ENCODE peak calls at places on chromosomes 13 and 19, in five cellular contexts. J is fibroblast of pulmonary artery; W is CD8-positive, alpha-beta T cell; V is AG04449; A is small intestine. I is an unnamed sample.

GRCh38 chr13:99505814-99506269 is 4.6 kb downstream of the TM9SF2 start:
- DNase-seq in J (peak), A (no peak), W (no peak), V (no peak), I (no peak)

GRCh38 chr19:12748489-12748888 is 3.1 kb upstream of the BEST2 start:
- DNase-seq in J (no peak), W (no peak), A (no peak), V (no peak), I (no peak)

GRCh38 chr13:41313117-41313516 is 2.0 kb downstream of the NAA16 start:
- DNase-seq in J (no peak), W (no peak), A (no peak), V (no peak), I (no peak)

GRCh38 chr13:62357887-62358645 is 942.4 kb upstream of the PCDH20 start:
- DNase-seq in W (no peak), J (peak), A (peak), V (no peak), I (peak)

GRCh38 chr13:42991892-42992584 is at the start of gene EPSTI1:
- DNase-seq in W (peak), A (peak), V (no peak), J (peak), I (no peak)

GRCh38 chr13:84649853-84650252 is 767.6 kb upstream of the SLITRK1 start:
- DNase-seq in W (no peak), A (no peak), V (no peak), J (peak), I (no peak)

GRCh38 chr13:24632382-24633121 is 47.7 kb upstream of the ATP12A start:
- DNase-seq in J (no peak), A (peak), V (no peak), W (no peak), I (no peak)

GRCh38 chr19:54248016-54248601 is 5.5 kb upstream of the LILRA6 start:
- DNase-seq in W (no peak), A (no peak), J (peak), V (no peak), I (peak)

GRCh38 chr13:65909501-65909900 is 1320.6 kb downstream of the PCDH9 start:
- DNase-seq in V (no peak), A (no peak), J (no peak), W (no peak), I (no peak)

GRCh38 chr19:52200044-52200443 is 10.2 kb downstream of the PPP2R1A start:
- DNase-seq in W (no peak), A (no peak), V (peak), J (peak), I (peak)

GRCh38 chr13:102536695-102537485 is 59.9 kb upstream of the TPP2 start:
- DNase-seq in V (no peak), W (no peak), J (no peak), A (no peak), I (no peak)

GRCh38 chr13:113511361-113511760 is 20.9 kb upstream of the DCUN1D2 start:
- DNase-seq in V (no peak), A (no peak), J (no peak), W (no peak), I (no peak)

GRCh38 chr13:79503473-79504017 is 22.6 kb downstream of the NDFIP2 start:
- DNase-seq in W (no peak), A (no peak), J (no peak), V (no peak), I (no peak)

GRCh38 chr13:65460136-65460535 is 1770.0 kb downstream of the PCDH9 start:
- DNase-seq in V (no peak), W (no peak), A (no peak), J (no peak), I (no peak)

GRCh38 chr13:18952225-18953016 is 229.2 kb downstream of the TUBA3C start:
- DNase-seq in A (no peak), W (no peak), J (no peak), V (no peak), I (no peak)

GRCh38 chr13:28434934-28435333 is 60.0 kb downstream of the FLT1 start:
- DNase-seq in V (no peak), J (no peak), A (no peak), W (no peak), I (no peak)

GRCh38 chr19:3064011-3064330 is 1.7 kb upstream of the TLE5 start:
- DNase-seq in W (no peak), V (no peak), J (no peak), A (no peak), I (no peak)

GRCh38 chr19:43395561-43395960 is 19.1 kb upstream of the TEX101 start:
- DNase-seq in J (no peak), W (no peak), V (no peak), A (peak), I (no peak)

GRCh38 chr13:99366075-99366987 is 59.1 kb upstream of the GPR183 start:
- DNase-seq in A (no peak), W (no peak), J (no peak), V (no peak), I (no peak)

GRCh38 chr19:55591555-55591954 is 7.8 kb downstream of the FIZ1 start:
- DNase-seq in W (no peak), A (no peak), J (no peak), V (no peak), I (no peak)

GRCh38 chr19:18433735-18434398 is 4.1 kb downstream of the ISYNA1 start:
- DNase-seq in V (no peak), J (no peak), W (no peak), A (no peak), I (no peak)

GRCh38 chr19:52602931-52603330 is 32.8 kb downstream of the ZNF701 start:
- DNase-seq in W (no peak), V (no peak), J (no peak), A (no peak), I (no peak)

GRCh38 chr19:49097453-49098288 is 12.4 kb downstream of the SNRNP70 start:
- DNase-seq in V (peak), W (peak), J (peak), A (peak), I (no peak)

GRCh38 chr19:10214784-10215183 is 16.3 kb downstream of the S1PR2 start:
- DNase-seq in J (peak), V (no peak), A (no peak), W (no peak), I (no peak)

GRCh38 chr19:11887618-11888531 is at the start of gene ZNF69:
- DNase-seq in J (peak), A (peak), W (peak), V (no peak), I (no peak)

GRCh38 chr13:93147293-93147645 is 79.3 kb upstream of the GPC6 start:
- DNase-seq in W (no peak), V (no peak), J (peak), A (no peak), I (no peak)

GRCh38 chr13:90551253-90551652 is 796.2 kb upstream of the MIR17HG start:
- DNase-seq in A (no peak), J (no peak), V (no peak), W (no peak), I (no peak)

GRCh38 chr13:21637296-21637695 is 33.3 kb upstream of the MICU2 start:
- DNase-seq in A (peak), W (peak), J (peak), V (no peak), I (no peak)

GRCh38 chr19:6772028-6772865 is at the start of gene VAV1:
- DNase-seq in V (no peak), A (peak), J (no peak), W (peak), I (no peak)

GRCh38 chr13:27018230-27018875 is 153.3 kb downstream of the USP12 start:
- DNase-seq in V (no peak), W (no peak), J (no peak), A (no peak), I (no peak)

GRCh38 chr13:27016871-27017270 is 154.7 kb downstream of the USP12 start:
- DNase-seq in J (no peak), A (peak), V (no peak), W (no peak), I (no peak)

GRCh38 chr13:27020415-27020814 is 151.2 kb downstream of the USP12 start:
- DNase-seq in V (no peak), A (no peak), J (no peak), W (no peak), I (no peak)

GRCh38 chr13:27022571-27023311 is 148.9 kb downstream of the USP12 start:
- DNase-seq in V (no peak), W (no peak), A (no peak), J (no peak), I (no peak)

DNA sequence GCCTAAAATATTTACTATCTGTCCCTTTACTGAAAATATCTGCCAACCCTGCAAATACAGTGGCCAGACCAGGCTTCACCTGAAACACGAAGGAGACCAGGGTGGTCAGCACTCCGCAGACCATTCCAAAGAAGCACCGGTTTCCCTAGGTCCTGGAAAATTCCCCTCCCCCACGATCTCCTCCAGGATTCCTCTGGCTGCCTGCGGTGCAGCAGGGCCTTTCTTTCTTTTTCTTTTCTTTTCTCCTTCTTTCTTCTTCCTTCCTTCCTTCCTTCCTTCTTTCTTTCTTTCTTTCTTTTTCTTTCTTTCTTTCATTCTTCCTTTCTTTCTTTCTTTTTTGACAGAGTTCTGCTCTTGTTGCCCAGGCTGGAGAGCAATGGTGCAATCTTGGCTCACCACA is 152.7 kb downstream of the USP12 start:
- DNase-seq in V (no peak), A (no peak), W (no peak), J (no peak), I (no peak)
- H3K4me3 ChIP-seq in V (no peak), A (no peak), W (no peak), J (no peak), I (no peak)

GRCh38 chr19:34431681-34432402 is 3.7 kb downstream of the UBA2 start:
- DNase-seq in A (no peak), J (no peak), V (no peak), W (no peak), I (no peak)
- H3K4me3 ChIP-seq in A (no peak), J (no peak), V (no peak), W (no peak), I (no peak)

DNA sequence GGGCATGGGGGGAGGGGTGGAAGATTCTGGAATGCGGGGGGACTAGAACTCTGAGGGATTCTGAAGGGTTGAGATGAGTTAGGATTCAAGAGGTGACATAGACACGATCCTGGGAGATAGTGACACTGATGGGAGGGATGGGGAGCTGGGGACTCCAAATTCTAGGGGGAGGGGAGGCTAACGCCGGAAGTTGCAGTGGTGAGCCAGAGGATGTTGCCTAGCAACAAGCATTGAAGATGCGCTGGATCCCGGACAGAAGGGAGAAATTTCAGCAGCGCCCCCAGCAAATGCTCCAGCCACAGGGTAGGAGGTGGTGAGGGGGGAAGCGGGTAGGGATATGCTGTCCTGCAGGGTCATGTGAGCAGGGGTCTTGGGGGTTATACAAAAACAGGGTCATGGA is 6.9 kb upstream of the LTBP4 start:
- DNase-seq in V (no peak), J (no peak), A (no peak), W (no peak), I (no peak)
- H3K4me3 ChIP-seq in V (no peak), J (no peak), A (no peak), W (no peak), I (no peak)

GRCh38 chr13:110472904-110473563 is 88.5 kb downstream of the RAB20 start:
- DNase-seq in J (no peak), V (no peak), A (no peak), W (no peak), I (no peak)

GRCh38 chr13:110469597-110469996 is 91.9 kb downstream of the RAB20 start:
- DNase-seq in V (no peak), W (no peak), A (no peak), J (no peak), I (no peak)

GRCh38 chr13:110471833-110472162 is 89.7 kb downstream of the RAB20 start:
- DNase-seq in A (no peak), W (no peak), J (peak), V (no peak), I (no peak)

GRCh38 chr13:110470272-110471009 is 91.1 kb downstream of the RAB20 start:
- DNase-seq in J (no peak), W (no peak), V (no peak), A (no peak), I (no peak)

GRCh38 chr13:110471156-110471832 is 90.2 kb downstream of the RAB20 start:
- DNase-seq in J (no peak), W (no peak), V (no peak), A (no peak), I (no peak)
- H3K4me3 ChIP-seq in J (no peak), W (no peak), V (no peak), A (no peak), I (no peak)

DNA sequence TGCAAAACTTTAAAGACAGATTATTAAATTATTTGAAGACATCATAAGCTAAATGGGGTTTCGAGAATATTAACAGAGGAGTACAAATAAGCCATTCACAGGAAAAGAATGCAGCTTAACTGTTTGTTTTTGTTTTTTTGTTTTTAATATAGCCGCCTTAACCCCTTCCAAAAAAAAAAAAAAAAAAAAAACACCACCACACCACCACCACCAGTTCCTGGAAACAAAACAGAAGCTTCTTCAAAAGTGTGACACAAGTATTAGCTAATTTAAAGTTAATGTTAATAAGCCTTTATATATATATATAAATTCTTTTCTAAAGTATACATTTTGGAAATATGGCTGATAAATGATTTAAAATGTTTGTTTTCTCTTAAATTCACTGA is 1.3 kb downstream of the RAP2A start:
- DNase-seq in J (no peak), W (no peak), V (no peak), A (no peak), I (no peak)
- H3K4me3 ChIP-seq in J (peak), W (peak), V (peak), A (no peak), I (peak)

I was measured in skeletal muscle cell.